ENCODE peak calls at places on chromosomes 3 and 15, in ten cellular contexts. A, Z, S, Y, L, H, E, V, P and R are unnamed samples.

GRCh38 chr3:62622553-62623174 is 249.3 kb upstream of the FEZF2 start:
- DNase-seq in A (peak; percentile 85), Z (peak; percentile 32), S (peak; percentile 16), Y (no peak), L (no peak), H (peak; percentile 44), E (no peak), V (peak; percentile 44), P (no peak), R (no peak)

GRCh38 chr3:9395570-9396300 is 1.7 kb upstream of the SETD5 start:
- DNase-seq in A (no peak), Z (no peak), S (no peak), Y (no peak), L (no peak), H (no peak), E (no peak), V (no peak), P (no peak), R (no peak)

GRCh38 chr3:169268942-169269460 is 394.5 kb downstream of the MECOM start:
- DNase-seq in A (no peak), Z (no peak), S (no peak), Y (no peak), L (no peak), H (no peak), E (no peak), V (no peak), P (no peak), R (no peak)

GRCh38 chr3:38582941-38583645 is 66.4 kb downstream of the SCN5A start:
- DNase-seq in A (no peak), Z (no peak), S (no peak), Y (no peak), L (no peak), H (no peak), E (no peak), V (no peak), P (no peak), R (peak; percentile 32)

GRCh38 chr3:164199982-164200823 is 878.1 kb downstream of the SI start:
- DNase-seq in A (no peak), Z (no peak), S (no peak), Y (no peak), L (no peak), H (no peak), E (no peak), V (no peak), P (no peak), R (no peak)

GRCh38 chr3:120773932-120774331 is 31.4 kb downstream of the GTF2E1 start:
- DNase-seq in A (no peak), Z (no peak), S (peak; percentile 17), Y (no peak), L (no peak), H (peak; percentile 42), E (no peak), V (no peak), P (no peak), R (no peak)

GRCh38 chr3:15377961-15378791 is 45.8 kb upstream of the SH3BP5 start:
- DNase-seq in A (peak; percentile 97), Z (peak; percentile 79), S (peak; percentile 92), Y (peak; percentile 95), L (peak; percentile 89), H (peak; percentile 95), E (peak; percentile 65), V (peak; percentile 91), P (peak; percentile 91), R (peak; percentile 93)

GRCh38 chr15:33195283-33195682 is 769 bp upstream of the FMN1 start:
- DNase-seq in A (no peak), Z (no peak), S (no peak), Y (no peak), L (no peak), H (no peak), E (no peak), V (no peak), P (no peak), R (no peak)

GRCh38 chr3:23873941-23874340 is 42.8 kb downstream of the NKIRAS1 start:
- DNase-seq in A (no peak), Z (no peak), S (no peak), Y (no peak), L (no peak), H (no peak), E (no peak), V (no peak), P (no peak), R (no peak)

GRCh38 chr15:76338555-76339301 is 2.2 kb downstream of the ISL2 start:
- DNase-seq in A (no peak), Z (no peak), S (no peak), Y (no peak), L (no peak), H (no peak), E (no peak), V (no peak), P (no peak), R (no peak)

GRCh38 chr3:83843716-83844115 is 1115.1 kb upstream of the CADM2 start:
- DNase-seq in A (no peak), Z (no peak), S (no peak), Y (no peak), L (no peak), H (no peak), E (no peak), V (no peak), P (no peak), R (no peak)

GRCh38 chr15:77027697-77028450 is 32.9 kb downstream of the PSTPIP1 start:
- DNase-seq in A (no peak), Z (no peak), S (no peak), Y (no peak), L (no peak), H (no peak), E (no peak), V (no peak), P (no peak), R (peak; percentile 31)

GRCh38 chr15:51307325-51307724 is 31.1 kb downstream of the CYP19A1 start:
- DNase-seq in A (no peak), Z (no peak), S (no peak), Y (no peak), L (no peak), H (no peak), E (no peak), V (no peak), P (no peak), R (no peak)

GRCh38 chr15:25783607-25784131 is 79.5 kb downstream of the ATP10A start:
- DNase-seq in A (peak; percentile 44), Z (no peak), S (peak; percentile 17), Y (no peak), L (peak; percentile 20), H (peak; percentile 28), E (no peak), V (peak; percentile 65), P (no peak), R (no peak)

GRCh38 chr15:23860846-23861245 is 173.7 kb upstream of the NDN start:
- DNase-seq in A (no peak), Z (no peak), S (no peak), Y (no peak), L (no peak), H (no peak), E (no peak), V (no peak), P (no peak), R (no peak)

GRCh38 chr3:48015451-48016182 is 599 bp downstream of the MAP4 start:
- DNase-seq in A (no peak), Z (no peak), S (no peak), Y (no peak), L (no peak), H (no peak), E (no peak), V (no peak), P (no peak), R (no peak)

GRCh38 chr3:23633261-23633960 is 172.3 kb upstream of the UBE2E1 start:
- DNase-seq in A (no peak), Z (no peak), S (no peak), Y (peak; percentile 7), L (no peak), H (no peak), E (no peak), V (no peak), P (no peak), R (no peak)

GRCh38 chr3:193928354-193929209 is 207.4 kb upstream of the HES1 start:
- DNase-seq in A (peak; percentile 53), Z (no peak), S (no peak), Y (no peak), L (no peak), H (no peak), E (no peak), V (no peak), P (no peak), R (peak; percentile 39)

GRCh38 chr3:61965770-61966131 is 404.4 kb downstream of the PTPRG start:
- DNase-seq in A (no peak), Z (no peak), S (no peak), Y (no peak), L (no peak), H (no peak), E (no peak), V (no peak), P (no peak), R (no peak)

GRCh38 chr3:193808317-193808716 is 215.3 kb downstream of the OPA1 start:
- DNase-seq in A (no peak), Z (no peak), S (no peak), Y (no peak), L (no peak), H (no peak), E (no peak), V (no peak), P (no peak), R (no peak)

GRCh38 chr3:171044828-171045793 is 18.6 kb upstream of the SLC2A2 start:
- DNase-seq in A (no peak), Z (no peak), S (no peak), Y (no peak), L (no peak), H (peak; percentile 90), E (peak; percentile 89), V (peak; percentile 15), P (no peak), R (no peak)

GRCh38 chr15:89680282-89680873 is 1.2 kb upstream of the PLIN1 start:
- DNase-seq in A (no peak), Z (no peak), S (no peak), Y (peak; percentile 36), L (no peak), H (peak; percentile 40), E (peak; percentile 85), V (no peak), P (no peak), R (no peak)

GRCh38 chr3:46114324-46114988 is 87.2 kb upstream of the XCR1 start:
- DNase-seq in A (no peak), Z (no peak), S (peak; percentile 88), Y (no peak), L (no peak), H (peak; percentile 85), E (peak; percentile 58), V (peak; percentile 35), P (no peak), R (no peak)

GRCh38 chr3:53236112-53236841 is 19.5 kb downstream of the TKT start:
- DNase-seq in A (no peak), Z (peak; percentile 72), S (peak; percentile 76), Y (peak; percentile 72), L (no peak), H (peak; percentile 85), E (peak; percentile 51), V (peak; percentile 66), P (no peak), R (peak; percentile 48)

GRCh38 chr3:65174713-65175112 is 486.9 kb upstream of the ADAMTS9 start:
- DNase-seq in A (peak; percentile 44), Z (no peak), S (no peak), Y (no peak), L (no peak), H (no peak), E (no peak), V (no peak), P (no peak), R (no peak)

GRCh38 chr15:67196222-67196621 is 58.2 kb downstream of the AAGAB start:
- DNase-seq in A (no peak), Z (no peak), S (no peak), Y (no peak), L (no peak), H (no peak), E (no peak), V (no peak), P (no peak), R (no peak)

GRCh38 chr3:49377483-49377882 is 19.3 kb upstream of the GPX1 start:
- DNase-seq in A (peak; percentile 56), Z (no peak), S (no peak), Y (no peak), L (peak; percentile 6), H (no peak), E (no peak), V (no peak), P (no peak), R (no peak)

GRCh38 chr15:46708226-46708625 is 1009.1 kb upstream of the SEMA6D start:
- DNase-seq in A (no peak), Z (no peak), S (no peak), Y (no peak), L (no peak), H (no peak), E (no peak), V (no peak), P (no peak), R (no peak)